ENCODE peak calls at places on chromosome 1, in five cellular contexts. P, B, U, T and E are unnamed samples.

GRCh38 chr1:204127597-204128242 is 24.1 kb downstream of the ETNK2 start:
- DNase-seq in P (peak), B (no peak), U (no peak), T (peak), E (peak)

GRCh38 chr1:18637962-18638817 is 7.5 kb downstream of the PAX7 start:
- DNase-seq in P (no peak), B (no peak), U (no peak), T (no peak), E (no peak)

GRCh38 chr1:169009666-169010065 is 96.8 kb upstream of the ATP1B1 start:
- DNase-seq in P (no peak), B (no peak), U (no peak), T (no peak), E (no peak)

GRCh38 chr1:181112071-181112929 is 23.8 kb downstream of the IER5 start:
- DNase-seq in P (no peak), B (no peak), U (no peak), T (no peak), E (no peak)

GRCh38 chr1:52915855-52916220 is 5.7 kb downstream of the ECHDC2 start:
- DNase-seq in P (no peak), B (no peak), U (no peak), T (no peak), E (no peak)

GRCh38 chr1:204520834-204521709 is 4.9 kb downstream of the MDM4 start:
- DNase-seq in P (no peak), B (peak), U (peak), T (peak), E (no peak)

GRCh38 chr1:209199822-209200221 is 383.7 kb upstream of the CAMK1G start:
- DNase-seq in P (peak), B (no peak), U (no peak), T (no peak), E (no peak)

GRCh38 chr1:27979151-27979858 is 19.5 kb downstream of the XKR8 start:
- DNase-seq in P (peak), B (no peak), U (peak), T (no peak), E (no peak)

GRCh38 chr1:93605812-93606512 is 75.7 kb downstream of the BCAR3 start:
- DNase-seq in P (no peak), B (no peak), U (no peak), T (no peak), E (no peak)

GRCh38 chr1:101235696-101236545 is 898 bp upstream of the S1PR1 start:
- DNase-seq in P (no peak), B (peak), U (peak), T (peak), E (peak)

GRCh38 chr1:150555198-150555970 is 6.2 kb downstream of the ADAMTSL4 start:
- DNase-seq in P (no peak), B (no peak), U (no peak), T (no peak), E (no peak)

GRCh38 chr1:67429528-67430357 is 459 bp downstream of the SERBP1 start:
- DNase-seq in P (no peak), B (peak), U (peak), T (peak), E (no peak)

GRCh38 chr1:232369912-232370311 is 260.0 kb downstream of the SIPA1L2 start:
- DNase-seq in P (no peak), B (no peak), U (no peak), T (no peak), E (no peak)

GRCh38 chr1:199010492-199010891 is 371.7 kb downstream of the PTPRC start:
- DNase-seq in P (no peak), B (no peak), U (no peak), T (no peak), E (no peak)

GRCh38 chr1:186974774-186975181 is 146.0 kb downstream of the PLA2G4A start:
- DNase-seq in P (no peak), B (no peak), U (no peak), T (no peak), E (no peak)

GRCh38 chr1:3611170-3612019 is at the start of gene MEGF6:
- DNase-seq in P (peak), B (peak), U (no peak), T (peak), E (peak)

GRCh38 chr1:118988186-118989005 is at the start of gene TBX15:
- DNase-seq in P (no peak), B (no peak), U (no peak), T (no peak), E (no peak)